ENCODE peak calls at places on chromosomes 7 and 10, in seven cellular contexts. H is left ventricle myocardium inferior; L is HTR-8/SVneo; B is activated CD4-positive, alpha-beta T cell treated with anti-CD3 and anti-CD28 coated beads for 24 hours; E is renal cortical epithelial cell; K is dorsolateral prefrontal cortex; M is ovary. D is an unnamed sample.

GRCh38 chr7:38315410-38315809 is 42.0 kb upstream of the TARP start:
- DNase-seq in E (no peak), B (no peak), M (no peak), L (no peak), H (no peak), K (no peak), D (no peak)

GRCh38 chr7:138729444-138729843 is 28.3 kb upstream of the SVOPL start:
- DNase-seq in M (no peak), B (no peak), E (peak; percentile 70), L (no peak), H (no peak), K (no peak), D (no peak)

GRCh38 chr7:33921216-33921938 is 16.0 kb downstream of the BMPER start:
- DNase-seq in L (no peak), M (peak; percentile 71), B (no peak), E (no peak), H (peak; percentile 57), K (no peak), D (no peak)

GRCh38 chr7:80935971-80936370 is 17.1 kb upstream of the SEMA3C start:
- DNase-seq in L (no peak), H (no peak), B (no peak), K (no peak), E (no peak), M (no peak), D (no peak)

GRCh38 chr10:34969171-34969570 is 121.0 kb downstream of the CUL2 start:
- DNase-seq in E (no peak), L (no peak), K (no peak), H (no peak), B (no peak), M (no peak), D (no peak)

GRCh38 chr7:32941996-32942782 is 15.1 kb upstream of the FKBP9 start:
- DNase-seq in M (peak; percentile 78), B (peak; percentile 13), K (peak; percentile 28), E (no peak), H (peak; percentile 74), L (peak; percentile 56), D (peak; percentile 65)

GRCh38 chr7:137482466-137482865 is 138.9 kb upstream of the PTN start:
- DNase-seq in M (no peak), E (no peak), B (no peak), K (no peak), L (no peak), H (no peak), D (no peak)

GRCh38 chr7:67301667-67302066 is 305.0 kb downstream of the TYW1 start:
- DNase-seq in E (no peak), H (no peak), B (no peak), L (no peak), K (no peak), M (no peak), D (no peak)

GRCh38 chr7:106623846-106624245 is 37.1 kb downstream of the CCDC71L start:
- DNase-seq in B (no peak), K (no peak), M (no peak), H (no peak), E (peak; percentile 50), L (no peak), D (peak; percentile 28)

GRCh38 chr10:132062641-132063390 is 2.9 kb upstream of the JAKMIP3 start:
- DNase-seq in M (no peak), K (no peak), H (no peak), B (no peak), E (no peak), L (no peak), D (no peak)

GRCh38 chr7:28662236-28662635 is 249.9 kb downstream of the CREB5 start:
- DNase-seq in M (no peak), K (no peak), H (no peak), B (no peak), L (no peak), E (no peak), D (no peak)

GRCh38 chr7:128891110-128891941 is 19.2 kb downstream of the KCP start:
- DNase-seq in E (no peak), M (peak; percentile 31), B (no peak), K (no peak), L (no peak), H (no peak), D (no peak)

GRCh38 chr7:128247640-128248194 is 6.6 kb downstream of the LEP start:
- DNase-seq in H (no peak), B (no peak), E (peak; percentile 43), M (no peak), L (no peak), K (no peak), D (no peak)

GRCh38 chr10:81838950-81839349 is 36.0 kb upstream of the NRG3 start:
- DNase-seq in L (no peak), M (no peak), H (no peak), B (no peak), E (no peak), K (no peak), D (no peak)

GRCh38 chr10:5404188-5405041 is at the start of gene TUBAL3:
- DNase-seq in B (no peak), E (no peak), L (no peak), M (no peak), K (no peak), H (no peak), D (no peak)

GRCh38 chr10:70145666-70146488 is 623 bp downstream of the TYSND1 start:
- DNase-seq in M (peak; percentile 72), L (peak; percentile 57), H (peak; percentile 67), K (peak; percentile 47), B (peak; percentile 48), E (no peak), D (peak; percentile 55)

GRCh38 chr10:120392671-120393079 is 64.4 kb upstream of the PLPP4 start:
- DNase-seq in E (peak; percentile 88), H (no peak), K (no peak), B (no peak), M (no peak), L (no peak), D (no peak)

GRCh38 chr7:44087914-44088838 is 5.8 kb upstream of the POLM start:
- DNase-seq in E (peak; percentile 63), B (no peak), K (no peak), M (peak; percentile 90), H (peak; percentile 73), L (peak; percentile 54), D (peak; percentile 96)

GRCh38 chr7:127897704-127898454 is 133.4 kb downstream of the LRRC4 start:
- DNase-seq in B (no peak), L (no peak), M (no peak), K (no peak), E (peak; percentile 69), H (no peak), D (no peak)

GRCh38 chr10:49365275-49365674 is 30.6 kb downstream of the DRGX start:
- DNase-seq in B (no peak), K (no peak), E (no peak), M (no peak), L (no peak), H (no peak), D (no peak)

GRCh38 chr10:88270871-88271713 is 312.0 kb downstream of the RNLS start:
- DNase-seq in H (no peak), L (no peak), K (no peak), B (peak; percentile 13), M (no peak), E (no peak), D (no peak)

GRCh38 chr10:71038234-71038633 is 149.9 kb upstream of the PCBD1 start:
- DNase-seq in H (no peak), L (no peak), B (no peak), K (no peak), M (no peak), E (no peak), D (peak; percentile 35)

GRCh38 chr7:47000561-47000960 is 581.4 kb downstream of the TNS3 start:
- DNase-seq in B (no peak), H (no peak), K (no peak), M (no peak), L (no peak), E (no peak), D (no peak)

GRCh38 chr7:105198223-105198622 is 184.2 kb downstream of the KMT2E start:
- DNase-seq in L (no peak), E (peak; percentile 76), H (no peak), M (no peak), B (no peak), K (no peak), D (no peak)

GRCh38 chr10:71577345-71577744 is 142.2 kb downstream of the C10orf105 start:
- DNase-seq in E (no peak), H (no peak), L (no peak), K (no peak), B (no peak), M (no peak), D (no peak)

GRCh38 chr7:12923971-12924370 is 236.5 kb downstream of the ARL4A start:
- DNase-seq in M (no peak), B (no peak), L (no peak), E (peak; percentile 87), H (no peak), K (no peak), D (no peak)

GRCh38 chr7:5541087-5541992 is 117.7 kb upstream of the TNRC18 start:
- DNase-seq in M (no peak), K (no peak), H (no peak), L (no peak), B (no peak), E (no peak), D (no peak)

GRCh38 chr10:17273403-17273802 is 45.4 kb downstream of the VIM start:
- DNase-seq in B (no peak), M (no peak), H (no peak), K (no peak), E (peak; percentile 94), L (peak; percentile 25), D (no peak)

GRCh38 chr10:102119417-102120141 is 589 bp downstream of the LDB1 start:
- DNase-seq in K (peak; percentile 71), B (no peak), E (peak; percentile 68), H (peak; percentile 60), L (peak; percentile 86), M (peak; percentile 81), D (peak; percentile 86)

GRCh38 chr10:72764151-72764550 is 72.2 kb downstream of the MCU start:
- DNase-seq in L (peak; percentile 62), H (no peak), M (no peak), K (no peak), B (no peak), E (peak; percentile 95), D (no peak)

GRCh38 chr10:76303682-76304316 is 872.4 kb downstream of the LRMDA start:
- DNase-seq in B (no peak), L (peak; percentile 62), K (peak; percentile 76), H (peak; percentile 72), E (peak; percentile 76), M (peak; percentile 76), D (peak; percentile 85)

GRCh38 chr7:252981-253380 is 37.0 kb upstream of the FOXL3 start:
- DNase-seq in B (no peak), E (no peak), L (no peak), H (no peak), K (no peak), M (no peak), D (no peak)

GRCh38 chr10:83961620-83962019 is 177.7 kb upstream of the GHITM start:
- DNase-seq in L (no peak), K (no peak), E (no peak), B (no peak), H (no peak), M (no peak), D (no peak)

GRCh38 chr7:155731375-155731774 is 80.9 kb downstream of the SHH start:
- DNase-seq in M (no peak), H (no peak), E (peak; percentile 52), B (no peak), L (no peak), K (no peak), D (no peak)

GRCh38 chr10:84755311-84755710 is 426.9 kb downstream of the CCSER2 start:
- DNase-seq in E (no peak), H (no peak), K (no peak), L (no peak), B (no peak), M (no peak), D (no peak)

GRCh38 chr7:45238806-45239205 is 81.2 kb downstream of the RAMP3 start:
- DNase-seq in E (no peak), K (no peak), H (no peak), M (no peak), B (no peak), L (no peak), D (no peak)

GRCh38 chr10:103845983-103846382 is 9.4 kb downstream of the SH3PXD2A start:
- DNase-seq in M (no peak), K (no peak), E (no peak), B (no peak), H (no peak), L (no peak), D (no peak)